ENCODE peak calls at places on chromosomes 1 and 21, in five cellular contexts. C, E, F, M and D are unnamed samples.

GRCh38 chr1:7121622-7121988 is 336.4 kb downstream of the CAMTA1 start:
- DNase-seq in C (no peak), E (no peak), F (no peak), M (no peak), D (no peak)

GRCh38 chr21:42616366-42617340 is 36.8 kb upstream of the PDE9A start:
- DNase-seq in C (no peak), E (peak), F (no peak), M (no peak), D (no peak)

GRCh38 chr21:41627428-41627827 is 119.5 kb upstream of the TMPRSS2 start:
- DNase-seq in C (no peak), E (no peak), F (no peak), M (no peak), D (no peak)

GRCh38 chr21:45284456-45284741 is 3.3 kb downstream of the POFUT2 start:
- DNase-seq in C (no peak), E (no peak), F (no peak), M (no peak), D (no peak)

GRCh38 chr1:159076438-159076752 is 171 bp downstream of the AIM2 start:
- DNase-seq in C (no peak), E (no peak), F (no peak), M (no peak), D (no peak)

GRCh38 chr1:241639653-241640148 is 468 bp downstream of the CHML start:
- DNase-seq in C (no peak), E (peak), F (peak), M (peak), D (no peak)

GRCh38 chr1:74766579-74766978 is 33.6 kb downstream of the TYW3 start:
- DNase-seq in C (no peak), E (no peak), F (no peak), M (no peak), D (no peak)

GRCh38 chr1:202588644-202589189 is 121.5 kb downstream of the SYT2 start:
- DNase-seq in C (no peak), E (no peak), F (no peak), M (peak), D (no peak)

GRCh38 chr1:9717193-9718005 is 65.9 kb downstream of the PIK3CD start:
- DNase-seq in C (peak), E (peak), F (no peak), M (no peak), D (no peak)

GRCh38 chr1:202589190-202589680 is 121.0 kb downstream of the SYT2 start:
- DNase-seq in C (no peak), E (no peak), F (no peak), M (peak), D (no peak)

GRCh38 chr1:63691672-63692425 is 82.0 kb upstream of the ROR1 start:
- DNase-seq in C (no peak), E (peak), F (peak), M (peak), D (no peak)

GRCh38 chr1:204267191-204267601 is 53.4 kb upstream of the GOLT1A start:
- DNase-seq in C (no peak), E (no peak), F (no peak), M (no peak), D (no peak)

GRCh38 chr1:207455183-207455754 is 1.1 kb downstream of the CR2 start:
- DNase-seq in C (no peak), E (no peak), F (no peak), M (no peak), D (no peak)

GRCh38 chr21:34333150-34333739 is 30.6 kb upstream of the KCNE2 start:
- DNase-seq in C (no peak), E (no peak), F (no peak), M (no peak), D (no peak)

GRCh38 chr1:81007024-81007423 is 793.7 kb upstream of the ADGRL2 start:
- DNase-seq in C (no peak), E (no peak), F (no peak), M (no peak), D (no peak)

GRCh38 chr1:200496937-200497336 is 87.1 kb upstream of the ZNF281 start:
- DNase-seq in C (no peak), E (no peak), F (no peak), M (no peak), D (no peak)

GRCh38 chr1:222387020-222387816 is 160.7 kb downstream of the HHIPL2 start:
- DNase-seq in C (no peak), E (no peak), F (peak), M (no peak), D (no peak)

GRCh38 chr1:74733616-74734484 is 898 bp downstream of the TYW3 start:
- DNase-seq in C (no peak), E (peak), F (peak), M (peak), D (no peak)

GRCh38 chr1:167881786-167882185 is 32.1 kb downstream of the ADCY10 start:
- DNase-seq in C (no peak), E (no peak), F (no peak), M (no peak), D (no peak)

GRCh38 chr1:105088166-105088565 is 1338.5 kb downstream of the AMY1C start:
- DNase-seq in C (no peak), E (no peak), F (no peak), M (no peak), D (no peak)

GRCh38 chr21:25283720-25284119 is 323.6 kb downstream of the MRPL39 start:
- DNase-seq in C (no peak), E (no peak), F (peak), M (peak), D (no peak)

GRCh38 chr21:45076245-45076661 is 1.9 kb downstream of the ADARB1 start:
- DNase-seq in C (no peak), E (no peak), F (no peak), M (peak), D (no peak)

GRCh38 chr1:161139765-161140164 is 7.3 kb upstream of the DEDD start:
- DNase-seq in C (no peak), E (peak), F (peak), M (no peak), D (no peak)

GRCh38 chr21:36494557-36494956 is 14.6 kb upstream of the CLDN14 start:
- DNase-seq in C (no peak), E (no peak), F (no peak), M (no peak), D (no peak)

GRCh38 chr1:184463680-184464079 is 76.9 kb downstream of the C1orf21 start:
- DNase-seq in C (no peak), E (no peak), F (no peak), M (no peak), D (no peak)

GRCh38 chr21:45612096-45613019 is 31.2 kb upstream of the PCBP3 start:
- DNase-seq in C (no peak), E (no peak), F (no peak), M (peak), D (no peak)

GRCh38 chr1:96309783-96310182 is 411.8 kb upstream of the PTBP2 start:
- DNase-seq in C (no peak), E (no peak), F (no peak), M (no peak), D (no peak)

GRCh38 chr1:215637041-215637573 is 70.0 kb downstream of the KCTD3 start:
- DNase-seq in C (no peak), E (no peak), F (no peak), M (no peak), D (no peak)

GRCh38 chr1:5889901-5890300 is 102.3 kb downstream of the NPHP4 start:
- DNase-seq in C (no peak), E (no peak), F (no peak), M (no peak), D (no peak)